ENCODE peak calls at places on chromosomes 11 and 22, in six cellular contexts. G is SK-N-SH, M is HCT116, A is H1, P is GM12878, X is HepG2. E is an unnamed sample.

GRCh38 chr11:101576536-101576935 is 7.3 kb downstream of the TRPC6 start:
- DNase-seq in M (no peak), G (no peak), A (no peak), P (no peak), X (no peak), E (no peak)

GRCh38 chr11:82967381-82967780 is 65.8 kb downstream of the DDIAS start:
- DNase-seq in X (no peak), G (no peak), M (no peak), P (no peak), A (no peak), E (no peak)

GRCh38 chr11:12687740-12688139 is 13.5 kb downstream of the TEAD1 start:
- DNase-seq in X (no peak), P (no peak), A (peak), M (no peak), G (no peak), E (no peak)

GRCh38 chr11:69192282-69192681 is 36.5 kb downstream of the SMIM38 start:
- DNase-seq in M (no peak), X (no peak), P (no peak), G (peak), A (no peak), E (no peak)

GRCh38 chr11:35183526-35183925 is 44.6 kb downstream of the CD44 start:
- DNase-seq in X (no peak), G (no peak), P (no peak), A (no peak), M (no peak), E (no peak)

GRCh38 chr11:93922830-93923229 is 72.4 kb upstream of the VSTM5 start:
- DNase-seq in P (no peak), G (no peak), M (no peak), A (no peak), X (peak), E (no peak)

GRCh38 chr11:62928011-62928410 is 6.8 kb upstream of the CHRM1 start:
- DNase-seq in X (peak), M (no peak), A (no peak), P (no peak), G (peak), E (no peak)

GRCh38 chr11:103901656-103902055 is 134.8 kb upstream of the DDI1 start:
- DNase-seq in M (no peak), P (no peak), G (no peak), X (no peak), A (no peak), E (no peak)

GRCh38 chr11:11427185-11427944 is 74.3 kb upstream of the CSNK2A3 start:
- DNase-seq in X (no peak), M (no peak), A (no peak), P (no peak), G (no peak), E (no peak)

GRCh38 chr22:45905924-45906865 is 70.8 kb downstream of the WNT7B start:
- DNase-seq in G (no peak), X (no peak), P (no peak), M (no peak), A (no peak), E (no peak)

GRCh38 chr22:38169116-38169515 is 12.5 kb downstream of the PLA2G6 start:
- DNase-seq in A (no peak), M (no peak), X (no peak), G (no peak), P (no peak), E (no peak)

GRCh38 chr11:17498058-17498457 is 21.4 kb upstream of the ABCC8 start:
- DNase-seq in X (no peak), M (peak), P (no peak), A (peak), G (no peak), E (no peak)

GRCh38 chr11:120551191-120551590 is 39.6 kb downstream of the GRIK4 start:
- DNase-seq in A (no peak), G (no peak), P (no peak), X (no peak), M (no peak), E (peak)

GRCh38 chr11:96337541-96338530 is 5.2 kb downstream of the MAML2 start:
- DNase-seq in A (no peak), M (no peak), G (no peak), P (no peak), X (no peak), E (no peak)

GRCh38 chr22:31650391-31650790 is 11.6 kb downstream of the PISD start:
- DNase-seq in P (no peak), M (no peak), X (no peak), G (no peak), A (no peak), E (no peak)

GRCh38 chr11:9001736-9002135 is 2.1 kb downstream of the NRIP3 start:
- DNase-seq in M (peak), G (no peak), X (no peak), P (no peak), A (no peak), E (no peak)

GRCh38 chr11:120184946-120185677 is 25.7 kb upstream of the OAF start:
- DNase-seq in P (no peak), X (peak), A (peak), G (peak), M (no peak), E (no peak)

GRCh38 chr22:31193092-31193491 is 19.0 kb upstream of the LIMK2 start:
- DNase-seq in G (no peak), A (no peak), X (no peak), M (no peak), P (no peak), E (no peak)

GRCh38 chr11:16114451-16114850 is 241.9 kb downstream of the SOX6 start:
- DNase-seq in G (no peak), X (no peak), M (no peak), A (no peak), P (no peak), E (no peak)

GRCh38 chr11:6393989-6394670 is 3.9 kb downstream of the SMPD1 start:
- DNase-seq in G (no peak), A (no peak), M (no peak), X (no peak), P (no peak), E (no peak)

GRCh38 chr11:119065369-119065768 is 2.2 kb upstream of the VPS11 start:
- DNase-seq in A (no peak), G (peak), X (peak), M (no peak), P (no peak), E (peak)

GRCh38 chr11:70559516-70559915 is 161.2 kb downstream of the CTTN start:
- DNase-seq in G (no peak), M (no peak), A (no peak), X (no peak), P (no peak), E (no peak)

GRCh38 chr11:70556884-70557741 is 158.8 kb downstream of the CTTN start:
- DNase-seq in P (no peak), M (peak), X (no peak), A (no peak), G (no peak), E (no peak)

GRCh38 chr11:70555092-70555491 is 156.8 kb downstream of the CTTN start:
- DNase-seq in X (no peak), A (no peak), G (no peak), M (no peak), P (no peak), E (no peak)

GRCh38 chr11:70557742-70558485 is 159.6 kb downstream of the CTTN start:
- DNase-seq in P (no peak), X (no peak), G (no peak), M (no peak), A (no peak), E (no peak)

GRCh38 chr11:70558651-70559050 is 160.3 kb downstream of the CTTN start:
- DNase-seq in A (no peak), X (no peak), G (no peak), P (no peak), M (no peak), E (no peak)
- TF ChIP-seq JUND in A (no peak), X (no peak), G (no peak), P (no peak), M (no peak), E (no peak)

GRCh38 chr11:133911169-133911568 is 45.6 kb downstream of the IGSF9B start:
- DNase-seq in A (no peak), X (no peak), M (no peak), P (no peak), G (peak), E (no peak)
- TF ChIP-seq JUND in A (no peak), X (no peak), M (no peak), P (no peak), G (no peak), E (no peak)

GRCh38 chr22:49163960-49164690 is 663.5 kb downstream of the BRD1 start:
- DNase-seq in P (no peak), A (no peak), X (no peak), M (no peak), G (no peak), E (no peak)

GRCh38 chr22:49166746-49167145 is 660.9 kb downstream of the BRD1 start:
- DNase-seq in X (no peak), M (no peak), A (no peak), P (no peak), G (no peak), E (no peak)

GRCh38 chr22:49166211-49166610 is 661.5 kb downstream of the BRD1 start:
- DNase-seq in X (no peak), M (no peak), P (no peak), A (no peak), G (no peak), E (no peak)

GRCh38 chr22:49163258-49163959 is 664.3 kb downstream of the BRD1 start:
- DNase-seq in G (no peak), M (no peak), P (no peak), A (no peak), X (no peak), E (no peak)

DNA sequence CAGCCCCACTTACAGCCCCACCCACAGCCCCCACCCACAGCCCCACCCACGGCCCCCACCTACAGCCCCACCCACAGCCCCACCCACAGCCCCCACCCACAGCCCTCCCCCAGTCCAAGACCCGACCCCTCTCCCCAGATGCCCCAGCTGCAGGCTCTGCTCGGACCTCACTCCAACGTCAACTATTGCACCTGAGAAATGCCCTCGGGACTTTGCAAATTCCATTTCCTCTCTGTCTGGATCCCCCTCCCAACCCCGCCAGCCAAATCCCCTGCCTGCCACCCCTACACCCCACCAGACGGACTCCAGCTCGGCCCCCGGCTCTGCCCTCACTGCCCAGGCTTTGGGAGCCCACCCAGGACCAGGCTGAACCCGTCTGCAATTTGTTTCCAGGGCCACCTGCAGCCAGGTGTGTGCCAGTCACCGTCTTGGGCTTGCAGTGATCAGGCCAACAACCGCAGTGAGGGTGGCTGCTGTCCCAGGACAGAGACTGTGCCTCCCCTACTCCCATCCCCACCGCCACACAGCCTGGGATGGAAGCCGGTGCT is 662.8 kb downstream of the BRD1 start:
- DNase-seq in M (no peak), P (no peak), A (no peak), G (no peak), X (no peak), E (no peak)
- TF ChIP-seq JUND in M (no peak), P (no peak), A (no peak), G (no peak), X (no peak), E (no peak)

GRCh38 chr11:117842131-117842941 is 17.8 kb upstream of the FXYD2 start:
- DNase-seq in X (no peak), G (no peak), P (no peak), A (peak), M (no peak), E (no peak)

GRCh38 chr11:117839234-117839882 is 14.8 kb upstream of the FXYD2 start:
- DNase-seq in G (no peak), A (peak), M (no peak), X (no peak), P (no peak), E (no peak)

GRCh38 chr11:117841582-117842031 is 17.1 kb upstream of the FXYD2 start:
- DNase-seq in M (no peak), P (no peak), G (no peak), A (no peak), X (no peak), E (no peak)

GRCh38 chr11:117839936-117840813 is 15.6 kb upstream of the FXYD2 start:
- DNase-seq in M (no peak), A (peak), G (no peak), X (no peak), P (no peak), E (no peak)

DNA sequence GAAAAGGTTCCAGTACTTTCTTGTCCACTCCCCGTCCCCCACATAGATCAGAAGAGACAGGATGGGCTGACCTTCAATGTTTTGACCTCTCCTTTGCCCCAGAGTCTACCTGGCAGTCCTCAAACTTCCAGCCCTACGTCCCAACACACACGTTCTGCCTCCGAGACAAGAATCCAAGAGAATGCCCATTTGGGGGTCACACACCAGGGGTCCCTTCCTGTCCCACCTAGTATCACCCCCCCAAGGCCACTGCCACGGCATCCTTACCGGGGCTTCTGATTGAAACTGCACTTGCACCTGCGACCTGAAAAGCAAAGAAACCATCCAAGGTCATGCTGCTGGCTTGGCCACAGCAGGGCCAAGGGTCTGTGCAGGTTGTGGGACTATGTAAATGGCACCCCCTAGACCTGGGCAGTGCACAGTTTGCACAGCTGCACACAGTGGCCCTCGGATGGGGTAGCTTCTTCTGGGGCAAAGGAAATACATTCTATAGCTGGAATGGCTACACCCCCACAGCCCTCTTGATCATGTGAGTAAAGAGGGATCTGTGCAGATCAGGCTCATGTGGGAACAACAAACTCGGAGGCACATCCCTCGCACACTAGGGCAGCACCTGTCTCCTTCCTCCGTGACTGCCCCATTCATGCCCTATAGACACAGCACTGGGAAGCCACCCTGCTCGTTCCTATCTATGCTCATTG is 16.5 kb upstream of the FXYD2 start:
- DNase-seq in X (no peak), A (peak), G (no peak), M (no peak), P (no peak), E (no peak)
- TF ChIP-seq JUND in X (no peak), A (no peak), G (no peak), M (no peak), P (no peak), E (no peak)

GRCh38 chr11:126082251-126083109 is 19.8 kb upstream of the CDON start:
- DNase-seq in P (no peak), G (no peak), M (no peak), X (no peak), A (peak), E (no peak)
- TF ChIP-seq JUND in P (no peak), G (no peak), M (no peak), X (no peak), A (no peak), E (no peak)

GRCh38 chr11:3164540-3165151 is 464 bp downstream of the OSBPL5 start:
- DNase-seq in G (peak), X (no peak), M (no peak), A (no peak), P (no peak), E (no peak)
- TF ChIP-seq JUND in G (no peak), X (no peak), M (no peak), A (no peak), P (no peak), E (no peak)

GRCh38 chr22:35463231-35463933 is 63.4 kb downstream of the MCM5 start:
- DNase-seq in P (no peak), X (no peak), G (no peak), A (no peak), M (no peak), E (no peak)
- TF ChIP-seq JUND in P (no peak), X (no peak), G (no peak), A (no peak), M (no peak), E (no peak)

E was measured in T47D.